ENCODE peak calls at places on chromosome 21, in nine cellular contexts. F is amygdala; Y is NCI-H1930; T is NCI-H1105; V is MCF 10A; P is upper lobe of right lung; E is stimulated activated effector memory CD8-positive, alpha-beta T cell treated with anti-CD3 and anti-CD28 coated beads, Interleukin-12 subunit alpha, Interleukin-12 subunit beta, amount 100 ng/mL, for 72 hours; U is stimulated activated CD4-positive, alpha-beta T cell treated with anti-CD3 and anti-CD28 coated beads, Interleukin-1b, Interleukin-23, amount 100 ng/mL, for 4 hours; N is kidney. Q is an unnamed sample.
A peak's percentile ranks its signal among the peaks of the same experiment; 100 is the strongest.

GRCh38 chr21:26130249-26130896 is 40.2 kb downstream of the APP start:
- DNase-seq in U (no peak), V (peak; percentile 61), E (no peak), P (no peak), Y (no peak), N (no peak), F (no peak), T (no peak), Q (no peak)

GRCh38 chr21:44598031-44598430 is 2.4 kb upstream of the KRTAP10-7 start:
- DNase-seq in F (no peak), V (peak; percentile 11), Y (no peak), U (no peak), T (no peak), P (no peak), E (no peak), N (no peak), Q (peak; percentile 25)

GRCh38 chr21:36135391-36136094 is 664 bp downstream of the CBR3 start:
- DNase-seq in P (peak; percentile 75), F (peak; percentile 58), Y (peak; percentile 25), T (peak; percentile 54), E (peak; percentile 82), V (peak; percentile 81), N (peak; percentile 87), U (no peak), Q (peak; percentile 71)

GRCh38 chr21:42809577-42810440 is 69.5 kb downstream of the WDR4 start:
- DNase-seq in E (no peak), U (no peak), Y (no peak), V (no peak), N (no peak), F (no peak), P (no peak), T (no peak), Q (no peak)

GRCh38 chr21:45102391-45102932 is 28.1 kb downstream of the ADARB1 start:
- DNase-seq in Y (no peak), V (peak; percentile 78), F (no peak), P (no peak), T (no peak), E (no peak), N (no peak), U (no peak), Q (no peak)

GRCh38 chr21:28299946-28300345 is 692.7 kb downstream of the LTN1 start:
- DNase-seq in P (no peak), V (no peak), Y (no peak), U (no peak), T (no peak), F (no peak), E (no peak), N (no peak), Q (no peak)

GRCh38 chr21:46560568-46561447 is 44.1 kb downstream of the S100B start:
- DNase-seq in Y (no peak), U (no peak), T (no peak), N (no peak), F (no peak), E (peak; percentile 46), P (no peak), V (no peak), Q (no peak)

GRCh38 chr21:46081022-46081861 is 16.7 kb upstream of the COL6A2 start:
- DNase-seq in U (no peak), F (no peak), N (peak; percentile 63), P (peak; percentile 54), E (no peak), V (no peak), Y (no peak), T (no peak), Q (no peak)

GRCh38 chr21:45532826-45533730 is 9.2 kb downstream of the SLC19A1 start:
- DNase-seq in Y (no peak), E (no peak), F (no peak), N (peak; percentile 66), U (no peak), V (no peak), T (no peak), P (peak; percentile 62), Q (no peak)

GRCh38 chr21:46604329-46604974 is 430 bp downstream of the S100B start:
- DNase-seq in E (no peak), T (no peak), Y (no peak), F (no peak), U (no peak), V (no peak), N (no peak), P (no peak), Q (no peak)

GRCh38 chr21:25944672-25945213 is 210.0 kb downstream of the GABPA start:
- DNase-seq in P (no peak), F (no peak), V (no peak), T (no peak), E (no peak), Y (no peak), N (no peak), U (no peak), Q (no peak)

Q was measured in NCI-H2227 treated with DMSO at 0.1 percent for 48 hours.